ENCODE peak calls at places on chromosomes 6 and 20, in eight cellular contexts. R is neural crest cell, H is uterus, Z is astrocyte of the spinal cord, Q is ovary, G is brain microvascular endothelial cell, U is pancreas, E is fibroblast of the aortic adventitia. M is an unnamed sample.

GRCh38 chr6:160160450-160160849 is 38.8 kb downstream of the SLC22A1 start:
- DNase-seq in G (peak), Q (no peak), Z (peak), U (no peak), E (no peak), H (no peak), R (no peak), M (no peak)

GRCh38 chr6:7727150-7727950 is 1.5 kb downstream of the BMP6 start:
- DNase-seq in E (peak), R (peak), U (no peak), Q (peak), H (no peak), Z (no peak), G (no peak), M (no peak)

GRCh38 chr6:10579803-10580202 is 58.7 kb downstream of the GCNT2 start:
- DNase-seq in Z (no peak), R (no peak), U (no peak), E (no peak), H (no peak), Q (no peak), G (no peak), M (no peak)

GRCh38 chr6:157552956-157553485 is 172.0 kb downstream of the ZDHHC14 start:
- DNase-seq in R (no peak), E (no peak), U (no peak), Z (no peak), H (no peak), Q (no peak), G (no peak), M (no peak)

GRCh38 chr6:27650620-27651370 is 177.9 kb upstream of the ZNF184 start:
- DNase-seq in R (peak), Z (peak), H (no peak), U (no peak), G (peak), Q (no peak), E (peak), M (no peak)

GRCh38 chr6:7324520-7324919 is 11.5 kb upstream of the SSR1 start:
- DNase-seq in G (no peak), U (no peak), E (no peak), Z (no peak), H (no peak), Q (no peak), R (no peak), M (no peak)

GRCh38 chr6:75350808-75351207 is 66.2 kb upstream of the TMEM30A start:
- DNase-seq in U (no peak), Z (no peak), Q (no peak), H (no peak), G (no peak), R (no peak), E (no peak), M (no peak)

GRCh38 chr6:161228096-161228495 is 45.8 kb downstream of the AGPAT4 start:
- DNase-seq in U (no peak), G (no peak), H (peak), Z (peak), R (no peak), Q (peak), E (peak), M (no peak)

GRCh38 chr6:56684342-56685101 is 41.8 kb upstream of the DST start:
- DNase-seq in U (no peak), E (no peak), R (no peak), G (no peak), Q (no peak), H (no peak), Z (no peak), M (no peak)

GRCh38 chr6:25992413-25993037 is 29.9 kb downstream of the TRIM38 start:
- DNase-seq in Z (peak), H (peak), Q (peak), R (peak), E (peak), G (peak), U (peak), M (peak)

GRCh38 chr6:34237316-34237721 is 646 bp downstream of the HMGA1 start:
- DNase-seq in E (no peak), Q (no peak), U (peak), R (no peak), H (peak), Z (no peak), G (no peak), M (no peak)

GRCh38 chr6:41430875-41431274 is 95.5 kb downstream of the NCR2 start:
- DNase-seq in U (no peak), Q (no peak), H (no peak), G (peak), Z (peak), R (no peak), E (peak), M (no peak)

GRCh38 chr6:14897836-14898235 is 348.0 kb upstream of the JARID2 start:
- DNase-seq in H (no peak), R (no peak), U (no peak), Q (no peak), E (no peak), Z (no peak), G (no peak), M (no peak)

GRCh38 chr6:71294121-71294523 is 5.5 kb downstream of the OGFRL1 start:
- DNase-seq in Q (no peak), G (peak), H (no peak), Z (peak), E (peak), U (no peak), R (no peak), M (no peak)

GRCh38 chr6:151757506-151757955 is 50.0 kb upstream of the ESR1 start:
- DNase-seq in E (no peak), R (no peak), Q (no peak), U (no peak), Z (no peak), H (no peak), G (no peak), M (no peak)

GRCh38 chr6:53437557-53438202 is 88.9 kb upstream of the ELOVL5 start:
- DNase-seq in H (no peak), U (no peak), R (peak), G (peak), Z (peak), E (peak), Q (no peak), M (no peak)

GRCh38 chr20:61764471-61765020 is 301.1 kb downstream of the TAF4 start:
- DNase-seq in U (no peak), G (no peak), H (no peak), Z (no peak), Q (no peak), R (no peak), E (no peak), M (no peak)

GRCh38 chr6:19866199-19866872 is 29.2 kb downstream of the ID4 start:
- DNase-seq in Z (no peak), E (no peak), Q (no peak), G (no peak), U (no peak), H (no peak), R (no peak), M (no peak)

GRCh38 chr20:2752631-2753455 is 47.6 kb downstream of the CPXM1 start:
- DNase-seq in Q (peak), R (peak), H (peak), E (peak), U (peak), G (no peak), Z (peak), M (peak)
- TF ChIP-seq CTCF in Q (peak), R (peak), H (peak), E (peak), U (peak), G (peak), Z (peak), M (peak)

DNA sequence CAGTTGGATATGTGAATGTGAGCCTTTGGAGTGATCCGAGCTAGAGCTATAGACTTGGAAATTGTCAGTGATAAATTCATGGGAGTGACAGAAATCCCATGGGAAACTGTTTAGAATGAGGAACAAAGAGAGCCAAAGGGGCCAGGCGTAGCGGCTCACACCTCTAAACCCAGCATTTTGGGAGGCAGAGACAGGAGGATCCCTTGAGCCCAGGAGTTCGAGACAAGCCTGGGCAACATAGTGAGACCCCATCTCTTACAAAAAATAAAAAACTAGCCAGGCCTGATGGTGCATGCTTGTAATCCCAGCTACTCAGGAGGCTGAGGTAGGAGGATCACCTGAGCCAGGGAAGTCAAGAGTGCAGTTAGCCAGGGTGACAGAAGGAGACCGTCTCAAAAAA is 39.3 kb upstream of the SOX4 start:
- DNase-seq in G (no peak), H (no peak), Q (no peak), R (no peak), E (no peak), U (no peak), Z (no peak), M (no peak)
- TF ChIP-seq CTCF in G (no peak), H (no peak), Q (no peak), R (no peak), E (no peak), U (no peak), Z (no peak), M (no peak)

GRCh38 chr20:50977066-50978045 is 18.7 kb downstream of the MOCS3 start:
- DNase-seq in E (no peak), G (no peak), H (no peak), Q (no peak), R (no peak), Z (no peak), U (no peak), M (no peak)
- TF ChIP-seq CTCF in E (no peak), G (no peak), H (no peak), Q (no peak), R (no peak), Z (no peak), U (no peak), M (no peak)

GRCh38 chr6:16339263-16339587 is 100.8 kb downstream of the GMPR start:
- DNase-seq in H (no peak), U (no peak), E (no peak), G (no peak), Q (no peak), R (no peak), Z (no peak), M (no peak)

GRCh38 chr6:16335176-16335575 is 96.8 kb downstream of the GMPR start:
- DNase-seq in Z (no peak), Q (no peak), H (peak), G (no peak), E (no peak), R (no peak), U (no peak), M (no peak)

GRCh38 chr6:16337280-16337975 is 99.0 kb downstream of the GMPR start:
- DNase-seq in Q (peak), U (peak), G (peak), E (peak), H (peak), R (no peak), Z (peak), M (no peak)

GRCh38 chr6:16336056-16336810 is 97.8 kb downstream of the GMPR start:
- DNase-seq in U (no peak), E (no peak), H (no peak), Z (no peak), Q (no peak), G (no peak), R (no peak), M (no peak)

GRCh38 chr6:16338577-16339262 is 100.3 kb downstream of the GMPR start:
- DNase-seq in Q (peak), H (peak), E (peak), Z (peak), U (no peak), R (no peak), G (peak), M (no peak)
- TF ChIP-seq CTCF in Q (no peak), H (peak), E (peak), Z (peak), U (no peak), R (peak), G (peak), M (no peak)

GRCh38 chr20:50152394-50153152 is 950 bp downstream of the PEDS1 start:
- DNase-seq in U (no peak), R (no peak), G (no peak), H (no peak), E (no peak), Z (no peak), Q (no peak), M (no peak)
- TF ChIP-seq CTCF in U (no peak), R (no peak), G (peak), H (no peak), E (peak), Z (no peak), Q (no peak), M (no peak)

M was measured in CD8-positive, alpha-beta T cell.